ENCODE peak calls at places on chromosomes 16 and 17, in five cellular contexts. E, I, G, M and U are unnamed samples.

GRCh38 chr16:2979669-2980226 is 498 bp downstream of the PKMYT1 start:
- DNase-seq in M (no peak), E (peak; percentile 81), G (no peak), I (no peak), U (no peak)

GRCh38 chr17:44279586-44280344 is 11.8 kb upstream of the SLC4A1 start:
- DNase-seq in I (peak; percentile 81), G (peak; percentile 63), E (peak; percentile 92), M (peak; percentile 35), U (peak; percentile 78)

GRCh38 chr16:85134794-85135153 is 22.5 kb upstream of the CIBAR2 start:
- DNase-seq in G (no peak), M (no peak), E (no peak), I (peak; percentile 70), U (peak; percentile 66)

GRCh38 chr17:15485045-15485444 is 17.6 kb upstream of the CDRT4 start:
- DNase-seq in E (no peak), M (no peak), I (no peak), G (no peak), U (no peak)

GRCh38 chr17:61221597-61222471 is 177.8 kb upstream of the TBX2 start:
- DNase-seq in G (no peak), M (no peak), E (no peak), I (no peak), U (no peak)

GRCh38 chr16:19071811-19072777 is 4.7 kb downstream of the COQ7 start:
- DNase-seq in G (peak; percentile 66), M (peak; percentile 56), E (no peak), I (no peak), U (peak; percentile 37)

GRCh38 chr17:38455288-38455915 is 27.1 kb downstream of the ARHGAP23 start:
- DNase-seq in G (no peak), E (no peak), M (peak; percentile 38), I (no peak), U (no peak)

GRCh38 chr17:41324180-41325075 is 8.9 kb upstream of the KRTAP17-1 start:
- DNase-seq in E (no peak), I (no peak), M (peak; percentile 39), G (no peak), U (no peak)

GRCh38 chr16:65658339-65659275 is 536.7 kb upstream of the CDH11 start:
- DNase-seq in I (no peak), M (no peak), G (no peak), E (no peak), U (no peak)

GRCh38 chr16:77335652-77336234 is 99.1 kb downstream of the ADAMTS18 start:
- DNase-seq in E (no peak), G (no peak), M (peak; percentile 34), I (no peak), U (no peak)

GRCh38 chr17:1562178-1562643 is 381 bp downstream of the PITPNA start:
- DNase-seq in I (no peak), E (peak; percentile 90), M (peak; percentile 74), G (peak; percentile 56), U (peak; percentile 51)

GRCh38 chr16:68524069-68524820 is 14.8 kb upstream of the ZFP90 start:
- DNase-seq in E (no peak), G (no peak), I (no peak), M (no peak), U (no peak)

GRCh38 chr16:347203-347602 is 5.3 kb downstream of the AXIN1 start:
- DNase-seq in M (no peak), I (no peak), E (no peak), G (no peak), U (no peak)

GRCh38 chr16:349211-349610 is 3.3 kb downstream of the AXIN1 start:
- DNase-seq in I (no peak), E (no peak), M (no peak), G (no peak), U (no peak)

GRCh38 chr16:351804-352520 is 561 bp downstream of the AXIN1 start:
- DNase-seq in I (no peak), G (peak; percentile 50), E (peak; percentile 91), M (peak; percentile 52), U (peak; percentile 41)

GRCh38 chr16:352547-353403 is at the start of gene AXIN1:
- DNase-seq in M (peak; percentile 100), I (peak; percentile 99), E (peak; percentile 100), G (peak; percentile 100), U (peak; percentile 100)

DNA sequence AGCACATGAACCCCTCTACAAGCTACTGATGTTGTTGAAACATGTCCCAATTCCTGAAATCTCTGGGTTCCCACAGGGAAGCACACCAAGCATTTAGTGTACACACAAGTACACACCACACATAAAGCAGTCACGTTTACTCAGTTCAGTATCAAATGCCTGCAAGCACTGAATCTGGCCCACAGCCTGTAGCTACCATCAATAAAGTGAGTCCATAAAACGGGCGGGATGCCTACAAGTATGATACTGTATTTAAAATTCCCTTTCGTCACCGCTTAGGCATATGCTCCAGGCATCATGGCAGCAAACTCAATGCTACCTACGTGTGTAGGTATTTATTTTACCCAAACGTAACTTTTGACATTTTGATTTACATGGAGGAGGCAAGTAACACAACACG is 2.3 kb downstream of the AXIN1 start:
- DNase-seq in G (no peak), M (no peak), I (no peak), E (no peak), U (no peak)
- H3K27ac ChIP-seq in G (no peak overlapping the region), M (no peak overlapping the region), I (no peak overlapping the region), E (no peak overlapping the region), U (no peak overlapping the region)

GRCh38 chr16:8952281-8952751 is 11.4 kb downstream of the USP7 start:
- DNase-seq in M (no peak), I (no peak), E (no peak), G (no peak), U (no peak)
- H3K4me1 ChIP-seq in M (peaks cover 40% of the 10 kb centered on the region), I (no peaks in the 10 kb centered on the region), E (peaks cover 26% of the 10 kb centered on the region), G (peaks cover 65% of the 10 kb centered on the region), U (peaks cover 92% of the 10 kb centered on the region)

GRCh38 chr17:59151591-59151990 is 3.4 kb downstream of the SKA2 start:
- DNase-seq in I (no peak), M (no peak), E (no peak), G (no peak), U (no peak)
- TF ChIP-seq CTCF in I (no peak), M (no peak), E (no peak), G (no peak), U (no peak)

GRCh38 chr16:87472935-87473334 is 19.9 kb downstream of the ZCCHC14 start:
- DNase-seq in M (no peak), G (no peak), I (no peak), E (no peak), U (no peak)

GRCh38 chr16:87471278-87472141 is 21.3 kb downstream of the ZCCHC14 start:
- DNase-seq in E (no peak), G (no peak), I (no peak), M (no peak), U (no peak)

GRCh38 chr16:87470332-87470731 is 22.5 kb downstream of the ZCCHC14 start:
- DNase-seq in M (no peak), I (no peak), G (no peak), E (no peak), U (no peak)

GRCh38 chr16:87474017-87474416 is 18.8 kb downstream of the ZCCHC14 start:
- DNase-seq in E (no peak), G (no peak), M (no peak), I (peak; percentile 42), U (no peak)

GRCh38 chr16:87472142-87472778 is 20.6 kb downstream of the ZCCHC14 start:
- DNase-seq in I (no peak), M (no peak), G (no peak), E (no peak), U (no peak)
- H3K27ac ChIP-seq in I (no peak overlapping the region), M (no peak overlapping the region), G (no peak overlapping the region), E (no peak overlapping the region), U (peak overlapping the region; percentile 65)

GRCh38 chr17:31155208-31155810 is 60.5 kb downstream of the NF1 start:
- DNase-seq in E (no peak), I (no peak), M (no peak), G (no peak), U (no peak)
- H3K4me1 ChIP-seq in E (peaks cover 3% of the 10 kb centered on the region), I (no peaks in the 10 kb centered on the region), M (no peaks in the 10 kb centered on the region), G (peaks cover 12% of the 10 kb centered on the region), U (peaks cover 5% of the 10 kb centered on the region)

GRCh38 chr17:50117202-50118040 is 12.5 kb downstream of the SAMD14 start:
- DNase-seq in G (peak; percentile 67), M (peak; percentile 90), I (peak; percentile 75), E (peak; percentile 81), U (no peak)
- TF ChIP-seq CTCF in G (peak; percentile 62), M (peak; percentile 65), I (peak; percentile 67), E (peak; percentile 66), U (peak; percentile 76)